ENCODE peak calls at places on chromosomes 13 and 19, in ten cellular contexts. J is RPMI8226; B is pancreas; L is AG09309; A is T-helper 1 cell; Y is CD8-positive, alpha-beta memory T cell; V is T-helper 9 cell; P is endothelial cell of umbilical vein; Z is spleen; C is A549. M is an unnamed sample.

GRCh38 chr13:33169273-33169980 is 116.1 kb downstream of the STARD13 start:
- DNase-seq in V (no peak), Y (no peak), Z (no peak), L (no peak), C (no peak), A (no peak), J (no peak), B (no peak), P (peak), M (no peak)

GRCh38 chr13:33612641-33613638 is 205.0 kb upstream of the RFC3 start:
- DNase-seq in A (no peak), P (no peak), B (no peak), J (no peak), L (no peak), Z (no peak), Y (no peak), C (no peak), V (no peak), M (no peak)

GRCh38 chr19:15498910-15499309 is 9.4 kb upstream of the CYP4F22 start:
- DNase-seq in J (no peak), Z (no peak), A (no peak), V (no peak), C (no peak), L (no peak), P (no peak), B (no peak), Y (no peak), M (no peak)

GRCh38 chr19:10211071-10211470 is 16.3 kb upstream of the DNMT1 start:
- DNase-seq in C (no peak), L (no peak), Y (no peak), J (no peak), V (no peak), P (no peak), Z (no peak), A (no peak), B (no peak), M (no peak)

GRCh38 chr13:27504126-27504525 is 53.8 kb upstream of the MTIF3 start:
- DNase-seq in V (no peak), A (no peak), Z (no peak), C (no peak), B (no peak), L (no peak), P (no peak), J (no peak), Y (no peak), M (peak)

GRCh38 chr19:42601811-42602443 is 7.2 kb upstream of the CEACAM8 start:
- DNase-seq in V (peak), Y (no peak), A (no peak), C (peak), B (no peak), Z (no peak), P (no peak), L (no peak), J (peak), M (no peak)

GRCh38 chr13:48853381-48854102 is 122.2 kb upstream of the FNDC3A start:
- DNase-seq in P (peak), Z (no peak), L (peak), A (no peak), B (no peak), V (no peak), Y (no peak), C (no peak), J (no peak), M (no peak)

GRCh38 chr13:27415116-27415515 is 9.3 kb upstream of the GTF3A start:
- DNase-seq in L (no peak), B (no peak), Z (no peak), A (no peak), P (no peak), V (no peak), C (no peak), J (no peak), Y (no peak), M (no peak)

GRCh38 chr19:47209323-47210179 is 21.4 kb downstream of the BBC3 start:
- DNase-seq in J (no peak), B (no peak), Y (no peak), A (no peak), V (no peak), Z (no peak), C (no peak), P (no peak), L (no peak), M (no peak)

GRCh38 chr19:40716031-40716654 is 543 bp downstream of the COQ8B start:
- DNase-seq in A (peak), Y (peak), J (peak), C (peak), P (peak), Z (peak), B (no peak), L (no peak), V (peak), M (no peak)

GRCh38 chr19:56066152-56067023 is 54.7 kb downstream of the ZNF787 start:
- DNase-seq in Z (peak), Y (peak), L (no peak), A (peak), P (peak), J (peak), C (peak), B (peak), V (peak), M (peak)

M was measured in mesenteric fat pad.